ENCODE peak calls at places on chromosomes 13 and 19, in six cellular contexts. R, D, P, Z, A and F are unnamed samples.

GRCh38 chr13:82330499-82330898 is 1551.8 kb downstream of the SLITRK1 start:
- DNase-seq in A (no peak), P (no peak), Z (no peak), D (no peak), R (no peak), F (no peak)

GRCh38 chr13:24085662-24086061 is 74.9 kb upstream of the SPATA13 start:
- DNase-seq in Z (no peak), A (no peak), R (no peak), P (no peak), D (no peak), F (no peak)

GRCh38 chr13:59834801-59835200 is 328.9 kb downstream of the DIAPH3 start:
- DNase-seq in D (no peak), Z (no peak), P (no peak), A (no peak), R (no peak), F (peak)

GRCh38 chr19:27851002-27851481 is 1361.9 kb downstream of the UQCRFS1 start:
- DNase-seq in D (no peak), R (no peak), P (no peak), A (no peak), Z (no peak), F (no peak)

GRCh38 chr13:47036291-47037008 is 139.6 kb upstream of the HTR2A start:
- DNase-seq in Z (no peak), R (no peak), D (no peak), P (no peak), A (no peak), F (no peak)

GRCh38 chr19:45340232-45340898 is at the start of gene KLC3:
- DNase-seq in Z (no peak), P (no peak), A (no peak), D (no peak), R (no peak), F (no peak)

GRCh38 chr13:78657699-78658629 is 991 bp downstream of the OBI1 start:
- DNase-seq in R (no peak), Z (no peak), D (no peak), P (no peak), A (no peak), F (peak)

GRCh38 chr19:46482645-46483044 is 11.3 kb upstream of the PNMA8A start:
- DNase-seq in Z (no peak), R (no peak), P (no peak), A (no peak), D (no peak), F (no peak)

GRCh38 chr19:10159610-10160009 is 35.1 kb downstream of the DNMT1 start:
- DNase-seq in P (no peak), R (no peak), A (no peak), D (no peak), Z (no peak), F (no peak)

GRCh38 chr19:41232686-41233085 is 13.7 kb downstream of the AXL start:
- DNase-seq in P (no peak), A (no peak), R (no peak), Z (no peak), D (no peak), F (no peak)

GRCh38 chr13:113584870-113585671 is 518 bp downstream of the TFDP1 start:
- DNase-seq in P (no peak), A (no peak), Z (peak), D (no peak), R (no peak), F (no peak)

GRCh38 chr13:48975101-48975925 is at the start of gene FNDC3A:
- DNase-seq in Z (peak), D (peak), A (no peak), P (no peak), R (peak), F (peak)

GRCh38 chr19:38265213-38265861 is 964 bp downstream of the SPINT2 start:
- DNase-seq in Z (no peak), P (no peak), R (no peak), D (no peak), A (no peak), F (no peak)

GRCh38 chr19:5903054-5903501 is 512 bp downstream of the NDUFA11 start:
- DNase-seq in D (no peak), Z (no peak), P (no peak), R (no peak), A (no peak), F (peak)

GRCh38 chr13:113903361-113903760 is 39.5 kb upstream of the GAS6 start:
- DNase-seq in A (no peak), P (no peak), D (no peak), R (no peak), Z (peak), F (no peak)

GRCh38 chr13:38008636-38009035 is 139.1 kb upstream of the TRPC4 start:
- DNase-seq in Z (no peak), P (no peak), D (peak), A (no peak), R (no peak), F (no peak)

GRCh38 chr13:31755803-31756212 is 16.5 kb downstream of the RXFP2 start:
- DNase-seq in P (no peak), R (no peak), Z (no peak), A (peak), D (no peak), F (peak)

GRCh38 chr19:58346961-58347929 is 6.0 kb downstream of the A1BG start:
- DNase-seq in Z (peak), P (peak), R (peak), D (peak), A (no peak), F (peak)

GRCh38 chr19:47275866-47276461 is 1.3 kb downstream of the INAFM1 start:
- DNase-seq in A (no peak), P (no peak), Z (no peak), D (no peak), R (no peak), F (no peak)

GRCh38 chr19:29263305-29264080 is 50.5 kb upstream of the UQCRFS1 start:
- DNase-seq in P (no peak), A (no peak), Z (no peak), D (peak), R (peak), F (peak)

GRCh38 chr19:1852294-1852646 is 4.0 kb upstream of the REXO1 start:
- DNase-seq in Z (no peak), D (no peak), R (no peak), A (no peak), P (no peak), F (no peak)

GRCh38 chr13:20616059-20616797 is 49.3 kb downstream of the IFT88 start:
- DNase-seq in Z (no peak), R (no peak), D (no peak), A (peak), P (no peak), F (peak)